ENCODE peak calls at places on chromosomes 12 and 14, in six cellular contexts. One of them, this sample, is unnamed. For H3K4me1, the result is how much of the 10 kb centered on the place peaks cover.

GRCh38 chr14:48826058-48826457 is 760.1 kb downstream of the RPS29 start:
- DNase-seq in upper lobe of right lung: no peak
- DNase-seq in CD8-positive, alpha-beta memory T cell: no peak
- DNase-seq in CD8-positive, alpha-beta T cell: no peak
- DNase-seq in psoas muscle: no peak
- DNase-seq in lower lobe of right lung: no peak
- DNase-seq in this sample: no peak

GRCh38 chr14:67240168-67240932 is 885 bp upstream of the PALS1 start:
- DNase-seq in upper lobe of right lung: peak
- DNase-seq in CD8-positive, alpha-beta memory T cell: peak
- DNase-seq in CD8-positive, alpha-beta T cell: no peak
- DNase-seq in psoas muscle: peak
- DNase-seq in lower lobe of right lung: peak
- DNase-seq in this sample: peak

GRCh38 chr12:67436230-67436629 is 167.1 kb downstream of the CAND1 start:
- DNase-seq in upper lobe of right lung: no peak
- DNase-seq in CD8-positive, alpha-beta memory T cell: no peak
- DNase-seq in CD8-positive, alpha-beta T cell: no peak
- DNase-seq in psoas muscle: no peak
- DNase-seq in lower lobe of right lung: no peak
- DNase-seq in this sample: no peak

GRCh38 chr14:24052656-24053547 is 1.1 kb downstream of the CARMIL3 start:
- DNase-seq in upper lobe of right lung: no peak
- DNase-seq in CD8-positive, alpha-beta memory T cell: peak
- DNase-seq in CD8-positive, alpha-beta T cell: peak
- DNase-seq in psoas muscle: no peak
- DNase-seq in lower lobe of right lung: no peak
- DNase-seq in this sample: no peak

GRCh38 chr12:60451457-60451856 is 855.6 kb downstream of the SLC16A7 start:
- DNase-seq in upper lobe of right lung: no peak
- DNase-seq in CD8-positive, alpha-beta memory T cell: no peak
- DNase-seq in CD8-positive, alpha-beta T cell: no peak
- DNase-seq in psoas muscle: no peak
- DNase-seq in lower lobe of right lung: no peak
- DNase-seq in this sample: no peak

GRCh38 chr14:103816991-103817390 is 30.4 kb downstream of the PPP1R13B start:
- DNase-seq in upper lobe of right lung: no peak
- DNase-seq in CD8-positive, alpha-beta memory T cell: no peak
- DNase-seq in CD8-positive, alpha-beta T cell: no peak
- DNase-seq in psoas muscle: no peak
- DNase-seq in lower lobe of right lung: no peak
- DNase-seq in this sample: no peak

GRCh38 chr12:51329742-51330141 is 5.8 kb upstream of the BIN2 start:
- DNase-seq in upper lobe of right lung: no peak
- DNase-seq in CD8-positive, alpha-beta memory T cell: no peak
- DNase-seq in CD8-positive, alpha-beta T cell: no peak
- DNase-seq in psoas muscle: no peak
- DNase-seq in lower lobe of right lung: no peak
- DNase-seq in this sample: no peak

GRCh38 chr12:123942277-123942653 is 30.4 kb downstream of the CCDC92 start:
- DNase-seq in upper lobe of right lung: no peak
- DNase-seq in CD8-positive, alpha-beta memory T cell: no peak
- DNase-seq in CD8-positive, alpha-beta T cell: no peak
- DNase-seq in psoas muscle: no peak
- DNase-seq in lower lobe of right lung: no peak
- DNase-seq in this sample: peak

GRCh38 chr14:74504412-74504811 is 10.8 kb downstream of the ISCA2 start:
- DNase-seq in upper lobe of right lung: no peak
- DNase-seq in CD8-positive, alpha-beta memory T cell: no peak
- DNase-seq in CD8-positive, alpha-beta T cell: no peak
- DNase-seq in psoas muscle: no peak
- DNase-seq in lower lobe of right lung: no peak
- DNase-seq in this sample: no peak

GRCh38 chr12:123934016-123934620 is 38.5 kb downstream of the CCDC92 start:
- DNase-seq in upper lobe of right lung: peak
- DNase-seq in CD8-positive, alpha-beta memory T cell: no peak
- DNase-seq in CD8-positive, alpha-beta T cell: no peak
- DNase-seq in psoas muscle: no peak
- DNase-seq in lower lobe of right lung: no peak
- DNase-seq in this sample: no peak

GRCh38 chr12:121792607-121793500 is 634 bp downstream of the RHOF start:
- DNase-seq in upper lobe of right lung: peak
- DNase-seq in CD8-positive, alpha-beta memory T cell: no peak
- DNase-seq in CD8-positive, alpha-beta T cell: no peak
- DNase-seq in psoas muscle: peak
- DNase-seq in lower lobe of right lung: peak
- DNase-seq in this sample: no peak

GRCh38 chr12:27340971-27341370 is 8.3 kb downstream of the BMAL2 start:
- DNase-seq in upper lobe of right lung: no peak
- DNase-seq in CD8-positive, alpha-beta memory T cell: no peak
- DNase-seq in CD8-positive, alpha-beta T cell: no peak
- DNase-seq in psoas muscle: no peak
- DNase-seq in lower lobe of right lung: no peak
- DNase-seq in this sample: no peak

GRCh38 chr12:89211456-89211855 is 140.8 kb downstream of the DUSP6 start:
- DNase-seq in upper lobe of right lung: no peak
- DNase-seq in CD8-positive, alpha-beta memory T cell: no peak
- DNase-seq in CD8-positive, alpha-beta T cell: no peak
- DNase-seq in psoas muscle: no peak
- DNase-seq in lower lobe of right lung: no peak
- DNase-seq in this sample: no peak

GRCh38 chr14:21367582-21368144 is 16.2 kb downstream of the SUPT16H start:
- DNase-seq in upper lobe of right lung: no peak
- DNase-seq in CD8-positive, alpha-beta memory T cell: no peak
- DNase-seq in CD8-positive, alpha-beta T cell: no peak
- DNase-seq in psoas muscle: no peak
- DNase-seq in lower lobe of right lung: no peak
- DNase-seq in this sample: no peak

GRCh38 chr12:122788387-122788786 is 14.0 kb downstream of the CCDC62 start:
- DNase-seq in upper lobe of right lung: no peak
- DNase-seq in CD8-positive, alpha-beta memory T cell: no peak
- DNase-seq in CD8-positive, alpha-beta T cell: no peak
- DNase-seq in psoas muscle: no peak
- DNase-seq in lower lobe of right lung: no peak
- DNase-seq in this sample: peak

GRCh38 chr14:95808371-95808770 is 68.3 kb upstream of the TUNAR start:
- DNase-seq in upper lobe of right lung: no peak
- DNase-seq in CD8-positive, alpha-beta memory T cell: no peak
- DNase-seq in CD8-positive, alpha-beta T cell: no peak
- DNase-seq in psoas muscle: no peak
- DNase-seq in lower lobe of right lung: no peak
- DNase-seq in this sample: no peak

GRCh38 chr12:49962861-49963765 is 1.4 kb downstream of the AQP5 start:
- DNase-seq in upper lobe of right lung: peak
- DNase-seq in CD8-positive, alpha-beta memory T cell: no peak
- DNase-seq in CD8-positive, alpha-beta T cell: no peak
- DNase-seq in psoas muscle: no peak
- DNase-seq in lower lobe of right lung: peak
- DNase-seq in this sample: no peak

GRCh38 chr12:95731519-95731958 is 59.0 kb downstream of the NTN4 start:
- DNase-seq in upper lobe of right lung: no peak
- DNase-seq in CD8-positive, alpha-beta memory T cell: no peak
- DNase-seq in CD8-positive, alpha-beta T cell: no peak
- DNase-seq in psoas muscle: no peak
- DNase-seq in lower lobe of right lung: no peak
- DNase-seq in this sample: no peak

GRCh38 chr14:31678421-31679249 is 117.4 kb downstream of the NUBPL start:
- DNase-seq in upper lobe of right lung: no peak
- DNase-seq in CD8-positive, alpha-beta memory T cell: no peak
- DNase-seq in CD8-positive, alpha-beta T cell: no peak
- DNase-seq in psoas muscle: no peak
- DNase-seq in lower lobe of right lung: no peak
- DNase-seq in this sample: no peak
- H3K4me3 ChIP-seq in upper lobe of right lung: no peak
- H3K4me3 ChIP-seq in CD8-positive, alpha-beta memory T cell: no peak
- H3K4me3 ChIP-seq in CD8-positive, alpha-beta T cell: no peak
- H3K4me3 ChIP-seq in psoas muscle: no peak
- H3K4me3 ChIP-seq in lower lobe of right lung: no peak
- H3K4me3 ChIP-seq in this sample: no peak

DNA sequence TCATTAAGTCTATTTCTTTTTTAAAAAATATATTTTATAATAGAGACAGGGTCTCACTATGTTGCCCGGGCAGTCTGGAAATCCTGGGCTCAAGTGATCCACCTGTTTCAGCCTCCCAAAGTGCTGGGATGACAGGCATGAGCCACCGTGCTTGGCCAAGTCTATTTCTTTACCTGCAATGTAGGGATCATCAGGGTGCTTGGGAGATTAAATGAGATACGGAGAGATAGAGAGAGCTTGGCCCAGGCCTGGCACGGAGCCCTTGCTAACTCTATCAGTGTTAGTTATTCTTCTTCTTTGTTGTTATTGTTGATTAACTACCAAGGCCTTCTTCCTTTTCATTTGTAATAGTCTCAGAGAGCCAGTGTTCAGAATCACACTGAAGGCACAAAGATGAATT is 3.1 kb downstream of the CABP1 start:
- DNase-seq in upper lobe of right lung: no peak
- DNase-seq in CD8-positive, alpha-beta memory T cell: no peak
- DNase-seq in CD8-positive, alpha-beta T cell: no peak
- DNase-seq in psoas muscle: no peak
- DNase-seq in lower lobe of right lung: no peak
- DNase-seq in this sample: no peak
- H3K4me1 ChIP-seq in upper lobe of right lung: under half
- H3K4me1 ChIP-seq in CD8-positive, alpha-beta memory T cell: under half
- H3K4me1 ChIP-seq in CD8-positive, alpha-beta T cell: under half
- H3K4me1 ChIP-seq in psoas muscle: under half
- H3K4me1 ChIP-seq in lower lobe of right lung: under half
- H3K4me1 ChIP-seq in this sample: under half

DNA sequence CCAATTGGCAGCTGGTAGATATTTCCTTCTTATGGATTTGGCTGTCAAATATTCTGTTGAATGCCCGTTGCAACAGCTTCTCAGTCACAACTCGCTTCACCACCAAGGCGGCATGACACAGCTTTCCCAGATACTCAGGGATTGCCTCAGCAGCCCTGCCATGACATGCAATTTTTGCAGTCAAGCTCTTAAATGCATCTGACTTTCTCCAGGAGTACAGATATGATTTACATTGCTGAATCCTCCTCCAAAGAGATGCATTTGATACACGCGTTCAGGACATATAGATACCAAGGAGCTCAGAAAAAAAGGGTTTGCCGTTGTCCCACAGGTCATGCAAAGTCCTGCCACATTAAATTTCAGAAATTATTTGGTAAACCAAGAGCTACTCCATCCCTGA is 6.5 kb downstream of the KRT5 start:
- DNase-seq in upper lobe of right lung: no peak
- DNase-seq in CD8-positive, alpha-beta memory T cell: no peak
- DNase-seq in CD8-positive, alpha-beta T cell: no peak
- DNase-seq in psoas muscle: no peak
- DNase-seq in lower lobe of right lung: no peak
- DNase-seq in this sample: no peak
- H3K27ac ChIP-seq in upper lobe of right lung: no peak
- H3K27ac ChIP-seq in CD8-positive, alpha-beta memory T cell: no peak
- H3K27ac ChIP-seq in CD8-positive, alpha-beta T cell: no peak
- H3K27ac ChIP-seq in psoas muscle: no peak
- H3K27ac ChIP-seq in lower lobe of right lung: no peak
- H3K27ac ChIP-seq in this sample: no peak

GRCh38 chr12:12032260-12032761 is 38.4 kb upstream of the BCL2L14 start:
- DNase-seq in upper lobe of right lung: no peak
- DNase-seq in CD8-positive, alpha-beta memory T cell: no peak
- DNase-seq in CD8-positive, alpha-beta T cell: no peak
- DNase-seq in psoas muscle: no peak
- DNase-seq in lower lobe of right lung: no peak
- DNase-seq in this sample: no peak
- H3K4me3 ChIP-seq in upper lobe of right lung: peak
- H3K4me3 ChIP-seq in CD8-positive, alpha-beta memory T cell: no peak
- H3K4me3 ChIP-seq in CD8-positive, alpha-beta T cell: no peak
- H3K4me3 ChIP-seq in psoas muscle: peak
- H3K4me3 ChIP-seq in lower lobe of right lung: peak
- H3K4me3 ChIP-seq in this sample: no peak

GRCh38 chr14:92122761-92123160 is 992 bp downstream of the CPSF2 start:
- DNase-seq in upper lobe of right lung: no peak
- DNase-seq in CD8-positive, alpha-beta memory T cell: no peak
- DNase-seq in CD8-positive, alpha-beta T cell: no peak
- DNase-seq in psoas muscle: no peak
- DNase-seq in lower lobe of right lung: no peak
- DNase-seq in this sample: no peak
- H3K4me1 ChIP-seq in upper lobe of right lung: under half
- H3K4me1 ChIP-seq in CD8-positive, alpha-beta memory T cell: under half
- H3K4me1 ChIP-seq in CD8-positive, alpha-beta T cell: under half
- H3K4me1 ChIP-seq in psoas muscle: under half
- H3K4me1 ChIP-seq in lower lobe of right lung: under half
- H3K4me1 ChIP-seq in this sample: under half

DNA sequence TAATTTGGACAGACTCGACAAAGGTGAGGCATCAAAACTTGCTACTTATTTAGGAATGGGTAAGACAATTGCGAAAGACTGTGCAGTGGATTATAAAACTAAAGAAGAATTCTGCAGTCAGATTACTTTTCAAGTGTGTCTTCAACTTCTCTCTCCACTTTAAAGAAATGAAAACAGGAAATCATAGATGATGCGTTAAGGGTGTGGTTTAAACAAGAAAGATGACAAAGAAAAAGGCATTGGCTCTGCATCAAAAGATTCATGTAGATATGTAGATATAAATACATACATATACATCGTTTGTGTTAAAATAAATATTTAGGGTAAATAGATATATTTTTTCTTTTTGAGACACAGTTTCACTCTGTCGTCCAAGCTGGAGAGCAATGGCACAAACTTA is 74.6 kb upstream of the PARP11 start:
- DNase-seq in upper lobe of right lung: no peak
- DNase-seq in CD8-positive, alpha-beta memory T cell: no peak
- DNase-seq in CD8-positive, alpha-beta T cell: no peak
- DNase-seq in psoas muscle: no peak
- DNase-seq in lower lobe of right lung: no peak
- DNase-seq in this sample: no peak
- H3K27ac ChIP-seq in upper lobe of right lung: no peak
- H3K27ac ChIP-seq in CD8-positive, alpha-beta memory T cell: peak
- H3K27ac ChIP-seq in CD8-positive, alpha-beta T cell: peak
- H3K27ac ChIP-seq in psoas muscle: no peak
- H3K27ac ChIP-seq in lower lobe of right lung: no peak
- H3K27ac ChIP-seq in this sample: no peak

DNA sequence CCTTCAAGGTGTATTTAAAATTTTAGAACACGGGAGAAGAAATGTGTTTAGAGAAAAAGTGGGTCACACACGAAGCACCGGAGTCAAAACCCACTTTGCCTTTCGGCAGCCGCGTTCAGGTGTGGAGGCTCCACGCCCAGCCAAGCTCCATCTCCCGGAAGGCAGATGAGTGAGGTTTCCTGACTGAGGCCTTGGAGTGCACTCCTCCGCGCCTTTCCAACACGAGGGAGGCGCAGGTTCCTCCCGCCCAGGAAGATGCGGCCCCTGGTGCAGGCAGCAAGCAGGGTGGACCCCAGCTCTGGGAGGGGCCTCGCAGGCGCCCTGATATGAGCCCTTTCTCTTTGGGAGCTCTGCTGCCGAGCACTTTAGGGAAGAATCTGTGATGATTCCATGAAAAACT is 22.5 kb downstream of the MTA1 start:
- DNase-seq in upper lobe of right lung: no peak
- DNase-seq in CD8-positive, alpha-beta memory T cell: no peak
- DNase-seq in CD8-positive, alpha-beta T cell: no peak
- DNase-seq in psoas muscle: no peak
- DNase-seq in lower lobe of right lung: no peak
- DNase-seq in this sample: no peak
- H3K4me3 ChIP-seq in upper lobe of right lung: no peak
- H3K4me3 ChIP-seq in CD8-positive, alpha-beta memory T cell: no peak
- H3K4me3 ChIP-seq in CD8-positive, alpha-beta T cell: no peak
- H3K4me3 ChIP-seq in psoas muscle: no peak
- H3K4me3 ChIP-seq in lower lobe of right lung: no peak
- H3K4me3 ChIP-seq in this sample: no peak

This sample was measured in SJSA1.